ENCODE peak calls at places on chromosomes 12 and 14, in eight cellular contexts. R is HAP-1; K is Peyer's patch; E is ovary; C is activated CD4-positive, alpha-beta T cell treated with anti-CD3 and anti-CD28 coated beads, Interleukin-2, amount 10 ng/mL, durations not matched to agents 7 days and 5 days; Y is NCI-H460; S is stimulated activated CD4-positive, alpha-beta T cell treated with anti-CD3 and anti-CD28 coated beads, Interleukin-12 subunit alpha, Interleukin-12 subunit beta, amount 100 ng/mL, for 24 hours; P is NCI-H1694. N is an unnamed sample.

GRCh38 chr12:119528241-119528640 is 65.3 kb upstream of the TMEM233 start:
- DNase-seq in R (no peak), K (no peak), E (no peak), C (no peak), Y (peak; percentile 17), S (no peak), P (no peak), N (no peak)

GRCh38 chr14:54169254-54169924 is 212.8 kb upstream of the BMP4 start:
- DNase-seq in R (no peak), K (no peak), E (no peak), C (no peak), Y (no peak), S (no peak), P (peak; percentile 85), N (no peak)

GRCh38 chr12:51926718-51927117 is 19.4 kb downstream of the ACVRL1 start:
- DNase-seq in R (peak; percentile 45), K (peak; percentile 25), E (no peak), C (peak; percentile 58), Y (no peak), S (peak; percentile 40), P (no peak), N (no peak)

GRCh38 chr12:530308-530707 is 70.6 kb downstream of the B4GALNT3 start:
- DNase-seq in R (no peak), K (no peak), E (no peak), C (no peak), Y (no peak), S (no peak), P (no peak), N (no peak)

GRCh38 chr12:120759591-120760348 is 34.1 kb downstream of the ACADS start:
- DNase-seq in R (no peak), K (no peak), E (no peak), C (no peak), Y (no peak), S (no peak), P (no peak), N (no peak)

GRCh38 chr14:103960457-103960856 is 18.1 kb upstream of the RD3L start:
- DNase-seq in R (no peak), K (no peak), E (no peak), C (no peak), Y (no peak), S (no peak), P (no peak), N (no peak)

GRCh38 chr14:102071283-102071998 is 15.4 kb downstream of the HSP90AA1 start:
- DNase-seq in R (no peak), K (no peak), E (no peak), C (no peak), Y (no peak), S (no peak), P (no peak), N (no peak)

GRCh38 chr12:62846506-62846905 is 88.4 kb downstream of the PPM1H start:
- DNase-seq in R (no peak), K (no peak), E (no peak), C (no peak), Y (no peak), S (no peak), P (no peak), N (no peak)

GRCh38 chr12:104833756-104834155 is 124.3 kb downstream of the SLC41A2 start:
- DNase-seq in R (no peak), K (no peak), E (no peak), C (no peak), Y (no peak), S (no peak), P (no peak), N (no peak)

GRCh38 chr14:52267501-52268190 is at the start of gene PTGDR:
- DNase-seq in R (no peak), K (no peak), E (peak; percentile 37), C (peak; percentile 31), Y (no peak), S (peak; percentile 26), P (no peak), N (no peak)

GRCh38 chr12:102962532-102962931 is 5.1 kb downstream of the ASCL1 start:
- DNase-seq in R (no peak), K (no peak), E (no peak), C (no peak), Y (no peak), S (no peak), P (no peak), N (no peak)

GRCh38 chr14:105484069-105484996 is 2.4 kb upstream of the CRIP1 start:
- DNase-seq in R (no peak), K (no peak), E (no peak), C (peak; percentile 67), Y (no peak), S (no peak), P (no peak), N (no peak)

GRCh38 chr14:58947816-58948440 is 240.5 kb upstream of the DAAM1 start:
- DNase-seq in R (no peak), K (no peak), E (no peak), C (no peak), Y (no peak), S (no peak), P (no peak), N (no peak)

GRCh38 chr14:64800000-64800399 is 79.7 kb downstream of the SPTB start:
- DNase-seq in R (peak; percentile 23), K (no peak), E (no peak), C (peak; percentile 27), Y (peak; percentile 33), S (no peak), P (peak; percentile 40), N (no peak)

GRCh38 chr14:69008411-69008810 is 29.3 kb upstream of the ACTN1 start:
- DNase-seq in R (peak; percentile 61), K (no peak), E (no peak), C (no peak), Y (no peak), S (no peak), P (no peak), N (no peak)

GRCh38 chr14:81516941-81517797 is 16.5 kb downstream of the SEL1L start:
- DNase-seq in R (no peak), K (no peak), E (peak; percentile 48), C (no peak), Y (no peak), S (no peak), P (no peak), N (no peak)

GRCh38 chr14:83838221-83838620 is 1691.7 kb upstream of the FLRT2 start:
- DNase-seq in R (no peak), K (no peak), E (no peak), C (no peak), Y (peak; percentile 17), S (no peak), P (no peak), N (no peak)

GRCh38 chr12:52004042-52004648 is 2.6 kb upstream of the TAMALIN start:
- DNase-seq in R (peak; percentile 69), K (peak; percentile 33), E (peak; percentile 79), C (no peak), Y (peak; percentile 56), S (no peak), P (peak; percentile 28), N (peak; percentile 52)

GRCh38 chr12:113932411-113933196 is 33.5 kb downstream of the RBM19 start:
- DNase-seq in R (no peak), K (no peak), E (peak; percentile 83), C (no peak), Y (no peak), S (no peak), P (no peak), N (peak; percentile 60)

N was measured in C1 segment of cervical spinal cord.